ENCODE peak calls at places on chromosomes 5 and 9, in seven cellular contexts. One of them, this sample, is unnamed.
A peak's percentile ranks its signal among the peaks of the same experiment; 100 is the strongest.

GRCh38 chr5:133054697-133055471 is 3.1 kb downstream of the HSPA4 start:
- DNase-seq in Jurkat, Clone E6-1: no peak
- DNase-seq in Kasumi-1: no peak
- DNase-seq in uterus: no peak
- DNase-seq in M059J: no peak
- DNase-seq in left ventricle myocardium superior: no peak
- DNase-seq in AG09309: no peak
- DNase-seq in this sample: no peak

GRCh38 chr5:102858808-102859207 is 103.7 kb downstream of the PAM start:
- DNase-seq in Jurkat, Clone E6-1: no peak
- DNase-seq in Kasumi-1: no peak
- DNase-seq in uterus: no peak
- DNase-seq in M059J: peak; percentile 81
- DNase-seq in left ventricle myocardium superior: no peak
- DNase-seq in AG09309: peak; percentile 79
- DNase-seq in this sample: peak; percentile 81

GRCh38 chr9:133347515-133347984 is 381 bp downstream of the MED22 start:
- DNase-seq in Jurkat, Clone E6-1: no peak
- DNase-seq in Kasumi-1: peak; percentile 27
- DNase-seq in uterus: no peak
- DNase-seq in M059J: peak; percentile 49
- DNase-seq in left ventricle myocardium superior: peak; percentile 65
- DNase-seq in AG09309: no peak
- DNase-seq in this sample: no peak

GRCh38 chr9:85743290-85744128 is 1.8 kb upstream of the AGTPBP1 start:
- DNase-seq in Jurkat, Clone E6-1: peak; percentile 58
- DNase-seq in Kasumi-1: peak; percentile 18
- DNase-seq in uterus: no peak
- DNase-seq in M059J: peak; percentile 98
- DNase-seq in left ventricle myocardium superior: peak; percentile 39
- DNase-seq in AG09309: peak; percentile 79
- DNase-seq in this sample: peak; percentile 81

GRCh38 chr9:136857606-136858412 is 5.7 kb downstream of the MAMDC4 start:
- DNase-seq in Jurkat, Clone E6-1: no peak
- DNase-seq in Kasumi-1: no peak
- DNase-seq in uterus: no peak
- DNase-seq in M059J: no peak
- DNase-seq in left ventricle myocardium superior: peak; percentile 30
- DNase-seq in AG09309: no peak
- DNase-seq in this sample: no peak

GRCh38 chr9:35743880-35744518 is 5.0 kb downstream of the GBA2 start:
- DNase-seq in Jurkat, Clone E6-1: no peak
- DNase-seq in Kasumi-1: no peak
- DNase-seq in uterus: no peak
- DNase-seq in M059J: no peak
- DNase-seq in left ventricle myocardium superior: no peak
- DNase-seq in AG09309: no peak
- DNase-seq in this sample: no peak

GRCh38 chr5:159353661-159354252 is 23.5 kb upstream of the IL12B start:
- DNase-seq in Jurkat, Clone E6-1: no peak
- DNase-seq in Kasumi-1: no peak
- DNase-seq in uterus: no peak
- DNase-seq in M059J: peak; percentile 18
- DNase-seq in left ventricle myocardium superior: no peak
- DNase-seq in AG09309: no peak
- DNase-seq in this sample: peak; percentile 35

GRCh38 chr5:107474724-107475489 is 195.8 kb downstream of the EFNA5 start:
- DNase-seq in Jurkat, Clone E6-1: no peak
- DNase-seq in Kasumi-1: no peak
- DNase-seq in uterus: no peak
- DNase-seq in M059J: peak; percentile 61
- DNase-seq in left ventricle myocardium superior: no peak
- DNase-seq in AG09309: no peak
- DNase-seq in this sample: peak; percentile 82

GRCh38 chr9:32572900-32573523 is at the start of gene NDUFB6:
- DNase-seq in Jurkat, Clone E6-1: peak; percentile 96
- DNase-seq in Kasumi-1: peak; percentile 98
- DNase-seq in uterus: peak; percentile 92
- DNase-seq in M059J: peak; percentile 92
- DNase-seq in left ventricle myocardium superior: peak; percentile 95
- DNase-seq in AG09309: peak; percentile 48
- DNase-seq in this sample: peak; percentile 87

GRCh38 chr9:18269561-18269960 is 204.4 kb upstream of the ADAMTSL1 start:
- DNase-seq in Jurkat, Clone E6-1: no peak
- DNase-seq in Kasumi-1: no peak
- DNase-seq in uterus: no peak
- DNase-seq in M059J: no peak
- DNase-seq in left ventricle myocardium superior: no peak
- DNase-seq in AG09309: no peak
- DNase-seq in this sample: no peak

GRCh38 chr9:135526089-135526729 is 5.0 kb downstream of the LCN1 start:
- DNase-seq in Jurkat, Clone E6-1: no peak
- DNase-seq in Kasumi-1: no peak
- DNase-seq in uterus: no peak
- DNase-seq in M059J: no peak
- DNase-seq in left ventricle myocardium superior: no peak
- DNase-seq in AG09309: no peak
- DNase-seq in this sample: peak; percentile 39

GRCh38 chr5:132465095-132465707 is 25.4 kb downstream of the IRF1 start:
- DNase-seq in Jurkat, Clone E6-1: peak; percentile 69
- DNase-seq in Kasumi-1: peak; percentile 33
- DNase-seq in uterus: no peak
- DNase-seq in M059J: no peak
- DNase-seq in left ventricle myocardium superior: no peak
- DNase-seq in AG09309: no peak
- DNase-seq in this sample: no peak

GRCh38 chr5:173715607-173716006 is 99.2 kb upstream of the BOD1 start:
- DNase-seq in Jurkat, Clone E6-1: no peak
- DNase-seq in Kasumi-1: no peak
- DNase-seq in uterus: no peak
- DNase-seq in M059J: no peak
- DNase-seq in left ventricle myocardium superior: no peak
- DNase-seq in AG09309: no peak
- DNase-seq in this sample: no peak

GRCh38 chr9:105148328-105149006 is 96.0 kb upstream of the SLC44A1 start:
- DNase-seq in Jurkat, Clone E6-1: no peak
- DNase-seq in Kasumi-1: no peak
- DNase-seq in uterus: no peak
- DNase-seq in M059J: no peak
- DNase-seq in left ventricle myocardium superior: no peak
- DNase-seq in AG09309: no peak
- DNase-seq in this sample: peak; percentile 9

GRCh38 chr9:87519415-87519989 is 21.8 kb downstream of the DAPK1 start:
- DNase-seq in Jurkat, Clone E6-1: no peak
- DNase-seq in Kasumi-1: no peak
- DNase-seq in uterus: no peak
- DNase-seq in M059J: no peak
- DNase-seq in left ventricle myocardium superior: no peak
- DNase-seq in AG09309: no peak
- DNase-seq in this sample: no peak

GRCh38 chr9:18799420-18799819 is 233.6 kb downstream of the SAXO1 start:
- DNase-seq in Jurkat, Clone E6-1: no peak
- DNase-seq in Kasumi-1: no peak
- DNase-seq in uterus: no peak
- DNase-seq in M059J: no peak
- DNase-seq in left ventricle myocardium superior: no peak
- DNase-seq in AG09309: no peak
- DNase-seq in this sample: no peak

GRCh38 chr5:8341416-8341815 is 472.5 kb downstream of the MTRR start:
- DNase-seq in Jurkat, Clone E6-1: no peak
- DNase-seq in Kasumi-1: no peak
- DNase-seq in uterus: no peak
- DNase-seq in M059J: no peak
- DNase-seq in left ventricle myocardium superior: no peak
- DNase-seq in AG09309: no peak
- DNase-seq in this sample: no peak

GRCh38 chr5:30607301-30607700 is 586.2 kb upstream of the CDH6 start:
- DNase-seq in Jurkat, Clone E6-1: no peak
- DNase-seq in Kasumi-1: no peak
- DNase-seq in uterus: no peak
- DNase-seq in M059J: no peak
- DNase-seq in left ventricle myocardium superior: no peak
- DNase-seq in AG09309: no peak
- DNase-seq in this sample: no peak

GRCh38 chr5:6765612-6766525 is 52.6 kb downstream of the TENT4A start:
- DNase-seq in Jurkat, Clone E6-1: peak; percentile 45
- DNase-seq in Kasumi-1: peak; percentile 76
- DNase-seq in uterus: peak; percentile 24
- DNase-seq in M059J: peak; percentile 83
- DNase-seq in left ventricle myocardium superior: peak; percentile 81
- DNase-seq in AG09309: no peak
- DNase-seq in this sample: peak; percentile 85

GRCh38 chr5:34848230-34848629 is 9.3 kb downstream of the TTC23L start:
- DNase-seq in Jurkat, Clone E6-1: no peak
- DNase-seq in Kasumi-1: no peak
- DNase-seq in uterus: no peak
- DNase-seq in M059J: no peak
- DNase-seq in left ventricle myocardium superior: no peak
- DNase-seq in AG09309: no peak
- DNase-seq in this sample: no peak

GRCh38 chr5:180424094-180424493 is 70.1 kb upstream of the CNOT6 start:
- DNase-seq in Jurkat, Clone E6-1: no peak
- DNase-seq in Kasumi-1: no peak
- DNase-seq in uterus: no peak
- DNase-seq in M059J: peak; percentile 43
- DNase-seq in left ventricle myocardium superior: no peak
- DNase-seq in AG09309: no peak
- DNase-seq in this sample: no peak

GRCh38 chr5:168899673-168900072 is 320.5 kb upstream of the PANK3 start:
- DNase-seq in Jurkat, Clone E6-1: no peak
- DNase-seq in Kasumi-1: no peak
- DNase-seq in uterus: no peak
- DNase-seq in M059J: no peak
- DNase-seq in left ventricle myocardium superior: no peak
- DNase-seq in AG09309: no peak
- DNase-seq in this sample: no peak

GRCh38 chr5:179874536-179875292 is 16.1 kb upstream of the MRNIP start:
- DNase-seq in Jurkat, Clone E6-1: no peak
- DNase-seq in Kasumi-1: no peak
- DNase-seq in uterus: no peak
- DNase-seq in M059J: no peak
- DNase-seq in left ventricle myocardium superior: no peak
- DNase-seq in AG09309: no peak
- DNase-seq in this sample: no peak

GRCh38 chr9:28868224-28868623 is 1294.9 kb upstream of the C9orf72 start:
- DNase-seq in Jurkat, Clone E6-1: no peak
- DNase-seq in Kasumi-1: no peak
- DNase-seq in uterus: no peak
- DNase-seq in M059J: no peak
- DNase-seq in left ventricle myocardium superior: no peak
- DNase-seq in AG09309: no peak
- DNase-seq in this sample: no peak

GRCh38 chr5:139745121-139745799 is 50.3 kb upstream of the PSD2 start:
- DNase-seq in Jurkat, Clone E6-1: no peak
- DNase-seq in Kasumi-1: no peak
- DNase-seq in uterus: no peak
- DNase-seq in M059J: peak; percentile 97
- DNase-seq in left ventricle myocardium superior: peak; percentile 56
- DNase-seq in AG09309: peak; percentile 75
- DNase-seq in this sample: peak; percentile 96

GRCh38 chr5:103357636-103358035 is 99.1 kb downstream of the MACIR start:
- DNase-seq in Jurkat, Clone E6-1: no peak
- DNase-seq in Kasumi-1: no peak
- DNase-seq in uterus: no peak
- DNase-seq in M059J: no peak
- DNase-seq in left ventricle myocardium superior: no peak
- DNase-seq in AG09309: no peak
- DNase-seq in this sample: no peak

GRCh38 chr5:179319741-179320281 is 25.4 kb downstream of the ADAMTS2 start:
- DNase-seq in Jurkat, Clone E6-1: no peak
- DNase-seq in Kasumi-1: no peak
- DNase-seq in uterus: no peak
- DNase-seq in M059J: peak; percentile 4
- DNase-seq in left ventricle myocardium superior: peak; percentile 53
- DNase-seq in AG09309: no peak
- DNase-seq in this sample: no peak

GRCh38 chr9:124105266-124105665 is 93.7 kb downstream of the LHX2 start:
- DNase-seq in Jurkat, Clone E6-1: no peak
- DNase-seq in Kasumi-1: no peak
- DNase-seq in uterus: no peak
- DNase-seq in M059J: no peak
- DNase-seq in left ventricle myocardium superior: peak; percentile 36
- DNase-seq in AG09309: no peak
- DNase-seq in this sample: no peak